ENCODE peak calls at places on chromosomes 6 and 20, in five cellular contexts. One of them, this sample, is unnamed.

GRCh38 chr6:38058022-38058421 is 238.5 kb downstream of the ZFAND3 start:
- DNase-seq in T-helper 17 cell: no peak
- DNase-seq in lower leg skin: no peak
- DNase-seq in HFFc6: peak
- DNase-seq in fibroblast of mammary gland: peak
- DNase-seq in this sample: no peak

GRCh38 chr6:32166411-32167061 is 2.1 kb downstream of the EGFL8 start:
- DNase-seq in T-helper 17 cell: no peak
- DNase-seq in lower leg skin: no peak
- DNase-seq in HFFc6: no peak
- DNase-seq in fibroblast of mammary gland: no peak
- DNase-seq in this sample: no peak

GRCh38 chr20:63941282-63942060 is 14.7 kb downstream of the UCKL1 start:
- DNase-seq in T-helper 17 cell: peak
- DNase-seq in lower leg skin: peak
- DNase-seq in HFFc6: no peak
- DNase-seq in fibroblast of mammary gland: peak
- DNase-seq in this sample: peak

GRCh38 chr20:43939762-43940121 is 25.1 kb downstream of the TOX2 start:
- DNase-seq in T-helper 17 cell: no peak
- DNase-seq in lower leg skin: no peak
- DNase-seq in HFFc6: no peak
- DNase-seq in fibroblast of mammary gland: peak
- DNase-seq in this sample: no peak

GRCh38 chr20:63893999-63894357 is 948 bp upstream of the DNAJC5 start:
- DNase-seq in T-helper 17 cell: no peak
- DNase-seq in lower leg skin: no peak
- DNase-seq in HFFc6: no peak
- DNase-seq in fibroblast of mammary gland: peak
- DNase-seq in this sample: no peak

GRCh38 chr6:5751525-5752252 is 255.0 kb downstream of the NRN1 start:
- DNase-seq in T-helper 17 cell: no peak
- DNase-seq in lower leg skin: no peak
- DNase-seq in HFFc6: peak
- DNase-seq in fibroblast of mammary gland: no peak
- DNase-seq in this sample: no peak

GRCh38 chr6:114304304-114304887 is 38.4 kb downstream of the HS3ST5 start:
- DNase-seq in T-helper 17 cell: no peak
- DNase-seq in lower leg skin: no peak
- DNase-seq in HFFc6: peak
- DNase-seq in fibroblast of mammary gland: peak
- DNase-seq in this sample: no peak

GRCh38 chr20:17471606-17472187 is 59.5 kb downstream of the BFSP1 start:
- DNase-seq in T-helper 17 cell: no peak
- DNase-seq in lower leg skin: no peak
- DNase-seq in HFFc6: no peak
- DNase-seq in fibroblast of mammary gland: no peak
- DNase-seq in this sample: no peak

GRCh38 chr6:144978208-144978607 is 693.1 kb downstream of the UTRN start:
- DNase-seq in T-helper 17 cell: no peak
- DNase-seq in lower leg skin: no peak
- DNase-seq in HFFc6: no peak
- DNase-seq in fibroblast of mammary gland: no peak
- DNase-seq in this sample: no peak

GRCh38 chr6:157198425-157199279 is 124.7 kb downstream of the TMEM242 start:
- DNase-seq in T-helper 17 cell: no peak
- DNase-seq in lower leg skin: peak
- DNase-seq in HFFc6: no peak
- DNase-seq in fibroblast of mammary gland: no peak
- DNase-seq in this sample: no peak

GRCh38 chr6:138038148-138038870 is 68.9 kb downstream of the PERP start:
- DNase-seq in T-helper 17 cell: no peak
- DNase-seq in lower leg skin: no peak
- DNase-seq in HFFc6: no peak
- DNase-seq in fibroblast of mammary gland: no peak
- DNase-seq in this sample: no peak

GRCh38 chr6:143689852-143690251 is 12.1 kb downstream of the PHACTR2 start:
- DNase-seq in T-helper 17 cell: no peak
- DNase-seq in lower leg skin: no peak
- DNase-seq in HFFc6: peak
- DNase-seq in fibroblast of mammary gland: no peak
- DNase-seq in this sample: no peak

GRCh38 chr20:48738399-48739304 is 89.1 kb downstream of the PREX1 start:
- DNase-seq in T-helper 17 cell: no peak
- DNase-seq in lower leg skin: no peak
- DNase-seq in HFFc6: no peak
- DNase-seq in fibroblast of mammary gland: no peak
- DNase-seq in this sample: no peak

GRCh38 chr6:142950291-142950690 is 5.3 kb upstream of the HIVEP2 start:
- DNase-seq in T-helper 17 cell: no peak
- DNase-seq in lower leg skin: no peak
- DNase-seq in HFFc6: no peak
- DNase-seq in fibroblast of mammary gland: no peak
- DNase-seq in this sample: no peak

GRCh38 chr20:3407426-3408250 is at the start of gene DNAAF9:
- DNase-seq in T-helper 17 cell: peak
- DNase-seq in lower leg skin: peak
- DNase-seq in HFFc6: peak
- DNase-seq in fibroblast of mammary gland: peak
- DNase-seq in this sample: peak

GRCh38 chr6:72425003-72425681 is 196.7 kb upstream of the KCNQ5 start:
- DNase-seq in T-helper 17 cell: no peak
- DNase-seq in lower leg skin: no peak
- DNase-seq in HFFc6: peak
- DNase-seq in fibroblast of mammary gland: peak
- DNase-seq in this sample: no peak

This sample was measured in T-helper 1 cell.